ENCODE peak calls at places on chromosomes 7 and 10, in nine cellular contexts. D, O, X, J, A, G, H, W and R are unnamed samples.

GRCh38 chr7:77360969-77361368 is 55.2 kb downstream of the GSAP start:
- DNase-seq in W (no peak), A (no peak), J (no peak), D (no peak), H (no peak), G (no peak), X (no peak), O (no peak), R (no peak)

GRCh38 chr7:36303202-36304098 is 86.2 kb upstream of the ANLN start:
- DNase-seq in D (peak; percentile 88), A (peak; percentile 90), H (peak; percentile 98), X (peak; percentile 54), O (peak; percentile 76), J (no peak), G (peak; percentile 89), W (peak; percentile 94), R (no peak)

GRCh38 chr10:43773736-43774135 is 125.1 kb upstream of the ZNF32 start:
- DNase-seq in O (no peak), W (no peak), A (no peak), G (no peak), J (no peak), X (no peak), H (no peak), D (no peak), R (no peak)

GRCh38 chr7:23467731-23468720 is 2.3 kb downstream of the IGF2BP3 start:
- DNase-seq in O (no peak), D (peak; percentile 81), G (peak; percentile 75), A (peak; percentile 65), W (peak; percentile 74), H (peak; percentile 28), J (no peak), X (peak; percentile 8), R (no peak)

GRCh38 chr7:27176962-27177794 is 3.1 kb upstream of the HOXA10 start:
- DNase-seq in A (no peak), H (no peak), G (no peak), J (no peak), O (no peak), W (no peak), X (peak; percentile 27), D (peak; percentile 71), R (no peak)

GRCh38 chr7:25860206-25860881 is 291.7 kb upstream of the NFE2L3 start:
- DNase-seq in H (no peak), X (no peak), G (no peak), W (no peak), D (no peak), O (no peak), A (peak; percentile 87), J (no peak), R (no peak)

GRCh38 chr7:30789334-30789711 is 18.1 kb downstream of the MINDY4 start:
- DNase-seq in A (peak; percentile 83), W (peak; percentile 72), G (peak; percentile 79), X (no peak), J (no peak), D (peak; percentile 76), H (peak; percentile 68), O (peak; percentile 54), R (no peak)

GRCh38 chr10:22823109-22823508 is 104.7 kb upstream of the ARMC3 start:
- DNase-seq in G (peak; percentile 83), A (peak; percentile 93), X (no peak), O (no peak), H (peak; percentile 90), D (peak; percentile 91), J (no peak), W (peak; percentile 50), R (no peak)

GRCh38 chr10:102580230-102580629 is 64.0 kb upstream of the TRIM8 start:
- DNase-seq in X (no peak), D (peak; percentile 78), A (no peak), H (no peak), W (no peak), G (no peak), J (no peak), O (no peak), R (no peak)

GRCh38 chr10:102586858-102587257 is 57.4 kb upstream of the TRIM8 start:
- DNase-seq in O (no peak), D (no peak), X (no peak), J (no peak), W (no peak), A (no peak), H (no peak), G (no peak), R (no peak)

GRCh38 chr10:102582181-102582580 is 62.1 kb upstream of the TRIM8 start:
- DNase-seq in J (no peak), O (no peak), H (no peak), W (no peak), A (no peak), D (no peak), G (no peak), X (no peak), R (no peak)

GRCh38 chr10:102581401-102581800 is 62.9 kb upstream of the TRIM8 start:
- DNase-seq in W (no peak), O (no peak), D (no peak), J (no peak), X (no peak), A (no peak), H (no peak), G (no peak), R (no peak)

DNA sequence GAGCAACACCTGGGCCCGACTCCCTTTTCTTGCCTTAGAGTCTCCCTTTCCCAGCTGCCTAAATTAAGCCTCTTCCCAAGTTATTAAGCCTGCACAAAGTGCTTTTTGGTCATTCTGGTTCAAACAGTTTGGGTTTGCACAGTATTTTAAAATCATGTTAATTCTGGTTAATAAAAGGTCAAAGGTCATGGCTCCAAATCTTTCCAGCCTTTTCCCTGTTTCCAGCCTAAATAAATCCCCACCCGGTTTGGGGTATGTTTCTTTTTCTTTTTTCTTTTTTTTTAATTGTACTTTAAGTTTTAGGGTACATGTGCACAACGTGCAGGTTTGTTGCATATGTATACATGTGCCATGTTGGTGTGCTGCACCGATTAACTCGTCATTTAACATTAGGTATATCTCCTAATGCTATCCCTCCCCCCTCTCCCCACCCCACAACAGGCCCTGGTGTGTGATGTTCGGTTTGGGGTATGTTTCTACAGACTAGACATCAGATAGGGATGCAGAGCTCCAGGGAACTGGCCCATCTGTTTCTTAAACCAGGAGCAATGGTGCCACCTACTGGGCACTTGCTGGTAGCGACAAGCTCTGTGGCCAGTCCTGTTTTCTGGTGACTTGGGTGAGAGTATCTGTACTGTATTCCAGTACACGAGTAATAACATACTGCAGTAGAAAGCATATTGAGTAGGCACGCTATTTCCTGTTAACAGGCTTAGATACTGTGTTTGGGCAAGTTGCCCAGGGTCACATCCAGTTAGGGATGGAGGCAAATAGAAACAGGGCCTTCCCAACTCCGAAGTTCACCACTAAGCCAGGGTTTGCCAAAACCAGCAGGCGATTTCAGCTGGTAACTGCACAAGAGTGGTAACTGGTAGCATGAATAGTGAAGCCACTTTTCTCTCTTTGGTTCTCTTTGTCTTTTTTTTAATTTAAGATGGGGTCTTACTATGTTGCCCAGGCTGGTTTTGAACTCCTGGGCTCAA is 60.6 kb upstream of the TRIM8 start:
- DNase-seq in A (peak; percentile 90), D (peak; percentile 91), H (peak; percentile 86), X (peak; percentile 86), J (peak; percentile 73), W (peak; percentile 94), G (peak; percentile 95), O (peak; percentile 34), R (peak; percentile 76)
- TF ChIP-seq CTCF in A (peak; percentile 84), D (peak; percentile 85), H (peak; percentile 74), X (peak; percentile 83), J (peak; percentile 90), W (peak; percentile 81), G (peak; percentile 89), O (peak; percentile 90), R (peak; percentile 83)

GRCh38 chr10:3106908-3107425 is 39.6 kb downstream of the PFKP start:
- DNase-seq in W (peak; percentile 57), D (no peak), H (no peak), J (no peak), O (no peak), A (peak; percentile 59), G (no peak), X (no peak), R (no peak)

GRCh38 chr10:3103646-3104045 is 36.3 kb downstream of the PFKP start:
- DNase-seq in X (no peak), W (no peak), D (no peak), O (no peak), A (no peak), H (no peak), J (no peak), G (no peak), R (no peak)

GRCh38 chr10:3105905-3106304 is 38.6 kb downstream of the PFKP start:
- DNase-seq in W (no peak), J (no peak), X (no peak), A (no peak), D (no peak), G (no peak), O (no peak), H (no peak), R (no peak)

GRCh38 chr10:3104251-3104918 is 37.0 kb downstream of the PFKP start:
- DNase-seq in G (no peak), X (no peak), A (no peak), J (no peak), H (no peak), D (no peak), W (no peak), O (peak; percentile 46), R (no peak)

GRCh38 chr10:3105166-3105565 is 37.8 kb downstream of the PFKP start:
- DNase-seq in G (no peak), H (no peak), X (no peak), D (no peak), A (no peak), W (no peak), O (no peak), J (no peak), R (no peak)
- TF ChIP-seq CTCF in G (no peak), H (no peak), X (no peak), D (no peak), A (no peak), W (no peak), O (no peak), J (no peak), R (no peak)

DNA sequence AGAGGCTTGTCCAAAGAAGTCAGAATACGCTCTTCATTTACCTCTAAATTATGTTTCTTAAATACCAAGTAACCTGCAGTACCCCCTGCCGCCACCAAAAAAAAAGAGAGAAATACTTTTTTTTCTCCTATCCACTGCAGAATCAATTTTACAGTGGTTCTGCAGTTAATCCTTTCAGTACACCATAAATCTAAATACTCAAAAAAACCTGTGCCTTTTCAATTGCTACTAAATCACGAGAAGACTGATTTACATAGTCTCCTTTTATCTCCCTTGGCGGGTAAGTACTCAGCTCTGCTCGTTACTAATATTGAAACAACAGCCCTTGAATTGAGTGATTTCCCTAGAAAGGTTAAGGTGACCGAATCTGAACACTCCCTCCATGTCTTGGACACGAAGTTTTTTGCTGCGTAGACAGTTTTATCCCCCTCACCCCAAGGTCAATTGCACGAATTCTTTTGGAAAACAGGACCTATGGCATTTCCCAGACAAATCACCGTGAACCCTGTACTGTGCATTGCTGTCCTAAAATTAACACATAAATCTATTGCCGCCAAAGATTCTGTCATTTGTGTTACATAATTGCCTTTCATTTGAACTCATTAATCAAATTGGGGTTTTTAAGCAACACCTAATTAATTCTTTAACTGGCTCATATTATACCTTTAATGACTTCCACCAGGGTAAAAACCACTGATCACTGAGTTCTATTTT is 517 bp upstream of the VIM start:
- DNase-seq in X (no peak), A (no peak), D (no peak), J (no peak), O (no peak), W (peak; percentile 58), H (no peak), G (peak; percentile 57), R (no peak)
- TF ChIP-seq CTCF in X (peak; percentile 60), A (peak; percentile 25), D (peak; percentile 46), J (peak; percentile 76), O (peak; percentile 44), W (peak; percentile 57), H (peak; percentile 41), G (peak; percentile 55), R (peak; percentile 37)

GRCh38 chr7:74490546-74490945 is 36.8 kb downstream of the GTF2IRD1 start:
- DNase-seq in W (no peak), D (no peak), J (no peak), A (no peak), O (no peak), X (no peak), G (no peak), H (no peak), R (no peak)

GRCh38 chr7:74493295-74493694 is 39.6 kb downstream of the GTF2IRD1 start:
- DNase-seq in O (no peak), A (no peak), W (no peak), J (no peak), G (no peak), D (no peak), X (no peak), H (no peak), R (no peak)

GRCh38 chr7:74494076-74494548 is 40.4 kb downstream of the GTF2IRD1 start:
- DNase-seq in J (no peak), A (no peak), G (no peak), H (no peak), W (no peak), D (no peak), X (no peak), O (no peak), R (no peak)

GRCh38 chr7:74488518-74488917 is 34.8 kb downstream of the GTF2IRD1 start:
- DNase-seq in O (no peak), W (no peak), D (no peak), H (no peak), A (no peak), X (no peak), G (no peak), J (no peak), R (no peak)

DNA sequence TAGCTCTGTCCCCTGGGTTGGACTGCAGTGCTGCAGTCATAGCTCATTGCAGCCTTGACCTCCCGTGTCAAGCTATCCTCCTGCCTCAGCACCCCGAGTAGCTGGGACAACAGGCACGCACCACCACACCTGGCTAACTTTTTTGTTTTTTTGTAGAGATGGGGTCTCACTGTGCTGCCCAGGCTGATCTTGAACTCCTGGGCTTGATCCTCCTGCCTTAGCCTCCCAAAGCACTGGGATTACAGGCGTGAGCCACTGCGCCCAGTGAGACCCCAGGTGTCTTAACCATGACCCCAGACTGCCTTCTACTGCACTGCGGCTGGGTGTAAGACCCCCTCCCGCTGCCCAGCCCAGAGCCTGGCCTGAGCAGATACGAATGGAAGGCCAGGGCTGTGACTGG is 36.3 kb downstream of the GTF2IRD1 start:
- DNase-seq in G (no peak), W (no peak), D (no peak), A (no peak), H (no peak), J (no peak), X (no peak), O (no peak), R (no peak)
- TF ChIP-seq CTCF in G (no peak), W (no peak), D (no peak), A (no peak), H (no peak), J (no peak), X (no peak), O (no peak), R (no peak)